ENCODE peak calls at places on chromosomes 6 and 20, in ten cellular contexts. One of them, this sample, is unnamed.

GRCh38 chr6:53634184-53634631 is 31.3 kb downstream of the KLHL31 start:
- DNase-seq in glutamatergic neuron: no peak
- DNase-seq in transverse colon: no peak
- DNase-seq in HCT116: no peak
- DNase-seq in progenitor cell of endocrine pancreas: no peak
- DNase-seq in left ventricle myocardium inferior: no peak
- DNase-seq in nephron progenitor cell: no peak
- DNase-seq in choroid plexus epithelial cell: no peak
- DNase-seq in tibial nerve: no peak
- DNase-seq in HFF-Myc: no peak
- DNase-seq in this sample: no peak

GRCh38 chr6:112016335-112016734 is 37.6 kb upstream of the CCN6 start:
- DNase-seq in glutamatergic neuron: no peak
- DNase-seq in transverse colon: no peak
- DNase-seq in HCT116: no peak
- DNase-seq in progenitor cell of endocrine pancreas: no peak
- DNase-seq in left ventricle myocardium inferior: peak
- DNase-seq in nephron progenitor cell: no peak
- DNase-seq in choroid plexus epithelial cell: peak
- DNase-seq in tibial nerve: no peak
- DNase-seq in HFF-Myc: no peak
- DNase-seq in this sample: no peak

GRCh38 chr20:55667024-55667423 is 338.3 kb downstream of the CBLN4 start:
- DNase-seq in glutamatergic neuron: no peak
- DNase-seq in transverse colon: no peak
- DNase-seq in HCT116: no peak
- DNase-seq in progenitor cell of endocrine pancreas: no peak
- DNase-seq in left ventricle myocardium inferior: no peak
- DNase-seq in nephron progenitor cell: no peak
- DNase-seq in choroid plexus epithelial cell: no peak
- DNase-seq in tibial nerve: no peak
- DNase-seq in HFF-Myc: no peak
- DNase-seq in this sample: no peak

GRCh38 chr6:28888097-28888496 is 35.7 kb downstream of the TRIM27 start:
- DNase-seq in glutamatergic neuron: no peak
- DNase-seq in transverse colon: no peak
- DNase-seq in HCT116: no peak
- DNase-seq in progenitor cell of endocrine pancreas: no peak
- DNase-seq in left ventricle myocardium inferior: no peak
- DNase-seq in nephron progenitor cell: no peak
- DNase-seq in choroid plexus epithelial cell: no peak
- DNase-seq in tibial nerve: no peak
- DNase-seq in HFF-Myc: no peak
- DNase-seq in this sample: no peak

GRCh38 chr6:21729431-21729830 is 135.9 kb downstream of the SOX4 start:
- DNase-seq in glutamatergic neuron: no peak
- DNase-seq in transverse colon: no peak
- DNase-seq in HCT116: no peak
- DNase-seq in progenitor cell of endocrine pancreas: no peak
- DNase-seq in left ventricle myocardium inferior: no peak
- DNase-seq in nephron progenitor cell: no peak
- DNase-seq in choroid plexus epithelial cell: no peak
- DNase-seq in tibial nerve: no peak
- DNase-seq in HFF-Myc: no peak
- DNase-seq in this sample: no peak

GRCh38 chr6:139265512-139266190 is 26.1 kb downstream of the TXLNB start:
- DNase-seq in glutamatergic neuron: no peak
- DNase-seq in transverse colon: no peak
- DNase-seq in HCT116: no peak
- DNase-seq in progenitor cell of endocrine pancreas: no peak
- DNase-seq in left ventricle myocardium inferior: no peak
- DNase-seq in nephron progenitor cell: no peak
- DNase-seq in choroid plexus epithelial cell: no peak
- DNase-seq in tibial nerve: no peak
- DNase-seq in HFF-Myc: no peak
- DNase-seq in this sample: no peak

GRCh38 chr20:52461602-52462001 is 270.0 kb upstream of the ZFP64 start:
- DNase-seq in glutamatergic neuron: no peak
- DNase-seq in transverse colon: no peak
- DNase-seq in HCT116: no peak
- DNase-seq in progenitor cell of endocrine pancreas: no peak
- DNase-seq in left ventricle myocardium inferior: no peak
- DNase-seq in nephron progenitor cell: no peak
- DNase-seq in choroid plexus epithelial cell: peak
- DNase-seq in tibial nerve: no peak
- DNase-seq in HFF-Myc: no peak
- DNase-seq in this sample: no peak

GRCh38 chr6:124056884-124057283 is 253.2 kb downstream of the NKAIN2 start:
- DNase-seq in glutamatergic neuron: no peak
- DNase-seq in transverse colon: no peak
- DNase-seq in HCT116: no peak
- DNase-seq in progenitor cell of endocrine pancreas: no peak
- DNase-seq in left ventricle myocardium inferior: no peak
- DNase-seq in nephron progenitor cell: no peak
- DNase-seq in choroid plexus epithelial cell: no peak
- DNase-seq in tibial nerve: no peak
- DNase-seq in HFF-Myc: no peak
- DNase-seq in this sample: no peak

GRCh38 chr20:10857362-10858070 is 183.7 kb upstream of the JAG1 start:
- DNase-seq in glutamatergic neuron: no peak
- DNase-seq in transverse colon: peak
- DNase-seq in HCT116: no peak
- DNase-seq in progenitor cell of endocrine pancreas: no peak
- DNase-seq in left ventricle myocardium inferior: no peak
- DNase-seq in nephron progenitor cell: no peak
- DNase-seq in choroid plexus epithelial cell: peak
- DNase-seq in tibial nerve: peak
- DNase-seq in HFF-Myc: no peak
- DNase-seq in this sample: no peak

GRCh38 chr20:46215913-46216707 is 92.2 kb downstream of the CDH22 start:
- DNase-seq in glutamatergic neuron: peak
- DNase-seq in transverse colon: no peak
- DNase-seq in HCT116: peak
- DNase-seq in progenitor cell of endocrine pancreas: peak
- DNase-seq in left ventricle myocardium inferior: no peak
- DNase-seq in nephron progenitor cell: peak
- DNase-seq in choroid plexus epithelial cell: peak
- DNase-seq in tibial nerve: no peak
- DNase-seq in HFF-Myc: no peak
- DNase-seq in this sample: no peak

GRCh38 chr6:33410711-33411631 is at the start of gene PHF1:
- DNase-seq in glutamatergic neuron: peak
- DNase-seq in transverse colon: peak
- DNase-seq in HCT116: peak
- DNase-seq in progenitor cell of endocrine pancreas: peak
- DNase-seq in left ventricle myocardium inferior: peak
- DNase-seq in nephron progenitor cell: peak
- DNase-seq in choroid plexus epithelial cell: peak
- DNase-seq in tibial nerve: peak
- DNase-seq in HFF-Myc: no peak
- DNase-seq in this sample: no peak

GRCh38 chr20:11204926-11205768 is 531.3 kb upstream of the JAG1 start:
- DNase-seq in glutamatergic neuron: peak
- DNase-seq in transverse colon: peak
- DNase-seq in HCT116: peak
- DNase-seq in progenitor cell of endocrine pancreas: no peak
- DNase-seq in left ventricle myocardium inferior: peak
- DNase-seq in nephron progenitor cell: peak
- DNase-seq in choroid plexus epithelial cell: peak
- DNase-seq in tibial nerve: peak
- DNase-seq in HFF-Myc: peak
- DNase-seq in this sample: no peak

GRCh38 chr6:147621280-147621679 is 112.8 kb downstream of the SAMD5 start:
- DNase-seq in glutamatergic neuron: no peak
- DNase-seq in transverse colon: no peak
- DNase-seq in HCT116: no peak
- DNase-seq in progenitor cell of endocrine pancreas: no peak
- DNase-seq in left ventricle myocardium inferior: no peak
- DNase-seq in nephron progenitor cell: no peak
- DNase-seq in choroid plexus epithelial cell: peak
- DNase-seq in tibial nerve: peak
- DNase-seq in HFF-Myc: no peak
- DNase-seq in this sample: no peak

GRCh38 chr6:35048631-35049083 is 92.5 kb downstream of the TCP11 start:
- DNase-seq in glutamatergic neuron: peak
- DNase-seq in transverse colon: peak
- DNase-seq in HCT116: no peak
- DNase-seq in progenitor cell of endocrine pancreas: no peak
- DNase-seq in left ventricle myocardium inferior: no peak
- DNase-seq in nephron progenitor cell: peak
- DNase-seq in choroid plexus epithelial cell: peak
- DNase-seq in tibial nerve: no peak
- DNase-seq in HFF-Myc: no peak
- DNase-seq in this sample: no peak

GRCh38 chr6:13813621-13814175 is 659 bp downstream of the MCUR1 start:
- DNase-seq in glutamatergic neuron: peak
- DNase-seq in transverse colon: peak
- DNase-seq in HCT116: peak
- DNase-seq in progenitor cell of endocrine pancreas: no peak
- DNase-seq in left ventricle myocardium inferior: peak
- DNase-seq in nephron progenitor cell: no peak
- DNase-seq in choroid plexus epithelial cell: peak
- DNase-seq in tibial nerve: peak
- DNase-seq in HFF-Myc: peak
- DNase-seq in this sample: peak

GRCh38 chr6:80438728-80439127 is 332.3 kb downstream of the BCKDHB start:
- DNase-seq in glutamatergic neuron: no peak
- DNase-seq in transverse colon: no peak
- DNase-seq in HCT116: peak
- DNase-seq in progenitor cell of endocrine pancreas: no peak
- DNase-seq in left ventricle myocardium inferior: no peak
- DNase-seq in nephron progenitor cell: no peak
- DNase-seq in choroid plexus epithelial cell: peak
- DNase-seq in tibial nerve: no peak
- DNase-seq in HFF-Myc: peak
- DNase-seq in this sample: no peak

GRCh38 chr6:33696538-33697518 is 14.7 kb downstream of the UQCC2 start:
- DNase-seq in glutamatergic neuron: no peak
- DNase-seq in transverse colon: no peak
- DNase-seq in HCT116: no peak
- DNase-seq in progenitor cell of endocrine pancreas: no peak
- DNase-seq in left ventricle myocardium inferior: peak
- DNase-seq in nephron progenitor cell: no peak
- DNase-seq in choroid plexus epithelial cell: peak
- DNase-seq in tibial nerve: no peak
- DNase-seq in HFF-Myc: peak
- DNase-seq in this sample: no peak

GRCh38 chr20:43191946-43192847 is 2.5 kb upstream of the PTPRT start:
- DNase-seq in glutamatergic neuron: peak
- DNase-seq in transverse colon: no peak
- DNase-seq in HCT116: no peak
- DNase-seq in progenitor cell of endocrine pancreas: peak
- DNase-seq in left ventricle myocardium inferior: no peak
- DNase-seq in nephron progenitor cell: peak
- DNase-seq in choroid plexus epithelial cell: peak
- DNase-seq in tibial nerve: no peak
- DNase-seq in HFF-Myc: no peak
- DNase-seq in this sample: no peak

GRCh38 chr20:21529863-21530262 is 16.0 kb upstream of the NKX2-2 start:
- DNase-seq in glutamatergic neuron: no peak
- DNase-seq in transverse colon: no peak
- DNase-seq in HCT116: peak
- DNase-seq in progenitor cell of endocrine pancreas: no peak
- DNase-seq in left ventricle myocardium inferior: no peak
- DNase-seq in nephron progenitor cell: no peak
- DNase-seq in choroid plexus epithelial cell: no peak
- DNase-seq in tibial nerve: no peak
- DNase-seq in HFF-Myc: no peak
- DNase-seq in this sample: no peak
- TF ChIP-seq CTCF in glutamatergic neuron: peak
- TF ChIP-seq CTCF in transverse colon: no peak
- TF ChIP-seq CTCF in HCT116: no peak
- TF ChIP-seq CTCF in progenitor cell of endocrine pancreas: peak
- TF ChIP-seq CTCF in left ventricle myocardium inferior: no peak
- TF ChIP-seq CTCF in nephron progenitor cell: peak
- TF ChIP-seq CTCF in choroid plexus epithelial cell: no peak
- TF ChIP-seq CTCF in tibial nerve: no peak
- TF ChIP-seq CTCF in HFF-Myc: peak
- TF ChIP-seq CTCF in this sample: no peak

DNA sequence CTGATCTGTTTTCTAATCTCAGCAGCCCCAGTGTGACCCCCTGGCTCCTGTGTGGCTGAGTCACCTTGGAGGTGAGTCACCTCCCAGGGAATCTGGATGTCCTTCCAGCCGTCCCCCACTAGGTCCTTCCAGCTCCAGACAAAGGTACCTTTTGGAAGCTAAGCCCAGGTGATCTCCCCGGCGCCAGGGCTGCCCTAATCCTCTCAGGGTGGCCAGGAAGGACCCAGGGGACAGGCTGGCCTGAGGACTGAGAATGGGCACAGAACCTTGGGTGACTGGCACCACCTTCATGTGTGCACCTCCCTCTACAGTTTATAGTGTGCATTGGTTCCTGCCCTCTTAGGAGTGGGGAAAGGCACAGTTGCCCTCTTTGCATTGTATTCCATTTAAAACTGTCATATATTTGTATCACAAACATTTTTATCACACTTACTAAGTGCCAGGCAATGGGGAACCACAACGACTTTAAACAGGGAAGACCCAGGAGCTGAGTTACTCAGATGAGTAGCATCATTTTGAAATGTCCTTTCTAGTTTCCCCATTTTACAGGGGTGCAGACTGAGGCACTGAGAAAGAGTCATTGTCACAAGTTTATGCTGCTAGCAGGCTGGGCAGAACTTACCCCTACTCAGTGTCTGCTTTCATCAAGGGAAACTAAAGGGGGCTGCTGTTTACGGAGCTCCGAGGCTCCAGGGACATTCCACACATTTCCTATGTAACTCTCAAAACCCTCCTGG is 2.6 kb upstream of the BPIFB4 start:
- DNase-seq in glutamatergic neuron: no peak
- DNase-seq in transverse colon: no peak
- DNase-seq in HCT116: peak
- DNase-seq in progenitor cell of endocrine pancreas: no peak
- DNase-seq in left ventricle myocardium inferior: no peak
- DNase-seq in nephron progenitor cell: no peak
- DNase-seq in choroid plexus epithelial cell: peak
- DNase-seq in tibial nerve: no peak
- DNase-seq in HFF-Myc: no peak
- DNase-seq in this sample: no peak
- TF ChIP-seq CTCF in glutamatergic neuron: no peak
- TF ChIP-seq CTCF in transverse colon: no peak
- TF ChIP-seq CTCF in HCT116: peak
- TF ChIP-seq CTCF in progenitor cell of endocrine pancreas: peak
- TF ChIP-seq CTCF in left ventricle myocardium inferior: peak
- TF ChIP-seq CTCF in nephron progenitor cell: no peak
- TF ChIP-seq CTCF in choroid plexus epithelial cell: peak
- TF ChIP-seq CTCF in tibial nerve: no peak
- TF ChIP-seq CTCF in HFF-Myc: peak
- TF ChIP-seq CTCF in this sample: no peak

GRCh38 chr20:16434087-16434664 is 139.1 kb downstream of the KIF16B start:
- DNase-seq in glutamatergic neuron: peak
- DNase-seq in transverse colon: peak
- DNase-seq in HCT116: peak
- DNase-seq in progenitor cell of endocrine pancreas: peak
- DNase-seq in left ventricle myocardium inferior: peak
- DNase-seq in nephron progenitor cell: peak
- DNase-seq in choroid plexus epithelial cell: peak
- DNase-seq in tibial nerve: peak
- DNase-seq in HFF-Myc: peak
- DNase-seq in this sample: peak
- TF ChIP-seq CTCF in glutamatergic neuron: peak
- TF ChIP-seq CTCF in transverse colon: peak
- TF ChIP-seq CTCF in HCT116: no peak
- TF ChIP-seq CTCF in progenitor cell of endocrine pancreas: peak
- TF ChIP-seq CTCF in left ventricle myocardium inferior: peak
- TF ChIP-seq CTCF in nephron progenitor cell: peak
- TF ChIP-seq CTCF in choroid plexus epithelial cell: peak
- TF ChIP-seq CTCF in tibial nerve: peak
- TF ChIP-seq CTCF in HFF-Myc: peak
- TF ChIP-seq CTCF in this sample: peak

GRCh38 chr6:85660181-85660611 is 17.5 kb upstream of the SYNCRIP start:
- DNase-seq in glutamatergic neuron: no peak
- DNase-seq in transverse colon: no peak
- DNase-seq in HCT116: peak
- DNase-seq in progenitor cell of endocrine pancreas: no peak
- DNase-seq in left ventricle myocardium inferior: no peak
- DNase-seq in nephron progenitor cell: no peak
- DNase-seq in choroid plexus epithelial cell: peak
- DNase-seq in tibial nerve: no peak
- DNase-seq in HFF-Myc: peak
- DNase-seq in this sample: no peak
- TF ChIP-seq CTCF in glutamatergic neuron: no peak
- TF ChIP-seq CTCF in transverse colon: no peak
- TF ChIP-seq CTCF in HCT116: no peak
- TF ChIP-seq CTCF in progenitor cell of endocrine pancreas: no peak
- TF ChIP-seq CTCF in left ventricle myocardium inferior: no peak
- TF ChIP-seq CTCF in nephron progenitor cell: no peak
- TF ChIP-seq CTCF in choroid plexus epithelial cell: peak
- TF ChIP-seq CTCF in tibial nerve: no peak
- TF ChIP-seq CTCF in HFF-Myc: no peak
- TF ChIP-seq CTCF in this sample: no peak